ENCODE peak calls at places on chromosomes 13 and 19, in nine cellular contexts. One of them, this sample, is unnamed.

GRCh38 chr19:34088292-34088691 is 84.0 kb upstream of the LSM14A start:
- DNase-seq in effector CD4-positive, alpha-beta T cell: no peak
- DNase-seq in SHP77: no peak
- DNase-seq in osteocyte: no peak
- DNase-seq in NK-92 treated with Interleukin-12 subunit alpha and Interleukin-12 subunit beta, amount 100 ng/mL, for 24 hours: no peak
- DNase-seq in stimulated activated naive CD8-positive, alpha-beta T cell treated with anti-CD3 and anti-CD28 coated beads, Interleukin-15, amount 100 ng/mL, for 72 hours: no peak
- DNase-seq in NCI-H1436: no peak
- DNase-seq in stimulated activated CD8-positive, alpha-beta memory T cell treated with anti-CD3 and anti-CD28 coated beads, Interleukin-2, amount 100 ng/mL, for 1 hour: no peak
- DNase-seq in ELF-1: no peak
- DNase-seq in this sample: no peak

GRCh38 chr19:34323433-34324204 is 41.4 kb upstream of the GPI start:
- DNase-seq in osteocyte: no peak
- DNase-seq in ELF-1: peak
- DNase-seq in effector CD4-positive, alpha-beta T cell: no peak
- DNase-seq in NK-92 treated with Interleukin-12 subunit alpha and Interleukin-12 subunit beta, amount 100 ng/mL, for 24 hours: no peak
- DNase-seq in SHP77: no peak
- DNase-seq in NCI-H1436: no peak
- DNase-seq in stimulated activated CD8-positive, alpha-beta memory T cell treated with anti-CD3 and anti-CD28 coated beads, Interleukin-2, amount 100 ng/mL, for 1 hour: no peak
- DNase-seq in stimulated activated naive CD8-positive, alpha-beta T cell treated with anti-CD3 and anti-CD28 coated beads, Interleukin-15, amount 100 ng/mL, for 72 hours: no peak
- DNase-seq in this sample: no peak

GRCh38 chr13:95801825-95802224 is 124.9 kb downstream of the DNAJC3 start:
- DNase-seq in SHP77: no peak
- DNase-seq in stimulated activated naive CD8-positive, alpha-beta T cell treated with anti-CD3 and anti-CD28 coated beads, Interleukin-15, amount 100 ng/mL, for 72 hours: no peak
- DNase-seq in NCI-H1436: no peak
- DNase-seq in NK-92 treated with Interleukin-12 subunit alpha and Interleukin-12 subunit beta, amount 100 ng/mL, for 24 hours: no peak
- DNase-seq in effector CD4-positive, alpha-beta T cell: no peak
- DNase-seq in osteocyte: no peak
- DNase-seq in stimulated activated CD8-positive, alpha-beta memory T cell treated with anti-CD3 and anti-CD28 coated beads, Interleukin-2, amount 100 ng/mL, for 1 hour: no peak
- DNase-seq in ELF-1: no peak
- DNase-seq in this sample: no peak

GRCh38 chr13:49584771-49585182 is 581 bp downstream of the RCBTB1 start:
- DNase-seq in effector CD4-positive, alpha-beta T cell: no peak
- DNase-seq in NK-92 treated with Interleukin-12 subunit alpha and Interleukin-12 subunit beta, amount 100 ng/mL, for 24 hours: no peak
- DNase-seq in stimulated activated CD8-positive, alpha-beta memory T cell treated with anti-CD3 and anti-CD28 coated beads, Interleukin-2, amount 100 ng/mL, for 1 hour: no peak
- DNase-seq in stimulated activated naive CD8-positive, alpha-beta T cell treated with anti-CD3 and anti-CD28 coated beads, Interleukin-15, amount 100 ng/mL, for 72 hours: peak
- DNase-seq in NCI-H1436: no peak
- DNase-seq in osteocyte: no peak
- DNase-seq in SHP77: no peak
- DNase-seq in ELF-1: no peak
- DNase-seq in this sample: no peak

GRCh38 chr19:49718511-49718910 is 27.6 kb downstream of the CPT1C start:
- DNase-seq in NK-92 treated with Interleukin-12 subunit alpha and Interleukin-12 subunit beta, amount 100 ng/mL, for 24 hours: no peak
- DNase-seq in NCI-H1436: no peak
- DNase-seq in ELF-1: no peak
- DNase-seq in effector CD4-positive, alpha-beta T cell: no peak
- DNase-seq in stimulated activated naive CD8-positive, alpha-beta T cell treated with anti-CD3 and anti-CD28 coated beads, Interleukin-15, amount 100 ng/mL, for 72 hours: no peak
- DNase-seq in osteocyte: no peak
- DNase-seq in SHP77: no peak
- DNase-seq in stimulated activated CD8-positive, alpha-beta memory T cell treated with anti-CD3 and anti-CD28 coated beads, Interleukin-2, amount 100 ng/mL, for 1 hour: no peak
- DNase-seq in this sample: no peak

GRCh38 chr13:66405908-66406802 is 824.0 kb downstream of the PCDH9 start:
- DNase-seq in NCI-H1436: no peak
- DNase-seq in NK-92 treated with Interleukin-12 subunit alpha and Interleukin-12 subunit beta, amount 100 ng/mL, for 24 hours: no peak
- DNase-seq in ELF-1: no peak
- DNase-seq in osteocyte: no peak
- DNase-seq in stimulated activated CD8-positive, alpha-beta memory T cell treated with anti-CD3 and anti-CD28 coated beads, Interleukin-2, amount 100 ng/mL, for 1 hour: no peak
- DNase-seq in SHP77: no peak
- DNase-seq in stimulated activated naive CD8-positive, alpha-beta T cell treated with anti-CD3 and anti-CD28 coated beads, Interleukin-15, amount 100 ng/mL, for 72 hours: no peak
- DNase-seq in effector CD4-positive, alpha-beta T cell: no peak
- DNase-seq in this sample: no peak

GRCh38 chr19:40739030-40739839 is 11.0 kb downstream of the ACTMAP start:
- DNase-seq in stimulated activated CD8-positive, alpha-beta memory T cell treated with anti-CD3 and anti-CD28 coated beads, Interleukin-2, amount 100 ng/mL, for 1 hour: no peak
- DNase-seq in SHP77: no peak
- DNase-seq in NK-92 treated with Interleukin-12 subunit alpha and Interleukin-12 subunit beta, amount 100 ng/mL, for 24 hours: no peak
- DNase-seq in stimulated activated naive CD8-positive, alpha-beta T cell treated with anti-CD3 and anti-CD28 coated beads, Interleukin-15, amount 100 ng/mL, for 72 hours: no peak
- DNase-seq in ELF-1: no peak
- DNase-seq in NCI-H1436: no peak
- DNase-seq in effector CD4-positive, alpha-beta T cell: no peak
- DNase-seq in osteocyte: no peak
- DNase-seq in this sample: no peak

GRCh38 chr13:38202730-38203129 is 146.9 kb upstream of the UFM1 start:
- DNase-seq in stimulated activated CD8-positive, alpha-beta memory T cell treated with anti-CD3 and anti-CD28 coated beads, Interleukin-2, amount 100 ng/mL, for 1 hour: no peak
- DNase-seq in SHP77: no peak
- DNase-seq in osteocyte: no peak
- DNase-seq in NK-92 treated with Interleukin-12 subunit alpha and Interleukin-12 subunit beta, amount 100 ng/mL, for 24 hours: no peak
- DNase-seq in effector CD4-positive, alpha-beta T cell: no peak
- DNase-seq in NCI-H1436: no peak
- DNase-seq in stimulated activated naive CD8-positive, alpha-beta T cell treated with anti-CD3 and anti-CD28 coated beads, Interleukin-15, amount 100 ng/mL, for 72 hours: no peak
- DNase-seq in ELF-1: no peak
- DNase-seq in this sample: no peak

GRCh38 chr19:54430306-54431254 is 15.3 kb downstream of the TTYH1 start:
- DNase-seq in NCI-H1436: peak
- DNase-seq in SHP77: no peak
- DNase-seq in effector CD4-positive, alpha-beta T cell: no peak
- DNase-seq in osteocyte: no peak
- DNase-seq in stimulated activated CD8-positive, alpha-beta memory T cell treated with anti-CD3 and anti-CD28 coated beads, Interleukin-2, amount 100 ng/mL, for 1 hour: no peak
- DNase-seq in NK-92 treated with Interleukin-12 subunit alpha and Interleukin-12 subunit beta, amount 100 ng/mL, for 24 hours: no peak
- DNase-seq in stimulated activated naive CD8-positive, alpha-beta T cell treated with anti-CD3 and anti-CD28 coated beads, Interleukin-15, amount 100 ng/mL, for 72 hours: no peak
- DNase-seq in ELF-1: peak
- DNase-seq in this sample: no peak

GRCh38 chr13:110409581-110409992 is 102.5 kb downstream of the COL4A2 start:
- DNase-seq in NCI-H1436: no peak
- DNase-seq in stimulated activated naive CD8-positive, alpha-beta T cell treated with anti-CD3 and anti-CD28 coated beads, Interleukin-15, amount 100 ng/mL, for 72 hours: no peak
- DNase-seq in ELF-1: no peak
- DNase-seq in stimulated activated CD8-positive, alpha-beta memory T cell treated with anti-CD3 and anti-CD28 coated beads, Interleukin-2, amount 100 ng/mL, for 1 hour: no peak
- DNase-seq in NK-92 treated with Interleukin-12 subunit alpha and Interleukin-12 subunit beta, amount 100 ng/mL, for 24 hours: no peak
- DNase-seq in osteocyte: no peak
- DNase-seq in effector CD4-positive, alpha-beta T cell: no peak
- DNase-seq in SHP77: no peak
- DNase-seq in this sample: no peak

GRCh38 chr19:17835182-17836006 is 12.4 kb downstream of the JAK3 start:
- DNase-seq in stimulated activated CD8-positive, alpha-beta memory T cell treated with anti-CD3 and anti-CD28 coated beads, Interleukin-2, amount 100 ng/mL, for 1 hour: no peak
- DNase-seq in SHP77: no peak
- DNase-seq in osteocyte: no peak
- DNase-seq in effector CD4-positive, alpha-beta T cell: no peak
- DNase-seq in stimulated activated naive CD8-positive, alpha-beta T cell treated with anti-CD3 and anti-CD28 coated beads, Interleukin-15, amount 100 ng/mL, for 72 hours: no peak
- DNase-seq in ELF-1: peak
- DNase-seq in NCI-H1436: no peak
- DNase-seq in NK-92 treated with Interleukin-12 subunit alpha and Interleukin-12 subunit beta, amount 100 ng/mL, for 24 hours: no peak
- DNase-seq in this sample: no peak

GRCh38 chr19:1226522-1227312 is 11.1 kb downstream of the CBARP start:
- DNase-seq in stimulated activated naive CD8-positive, alpha-beta T cell treated with anti-CD3 and anti-CD28 coated beads, Interleukin-15, amount 100 ng/mL, for 72 hours: no peak
- DNase-seq in osteocyte: no peak
- DNase-seq in NK-92 treated with Interleukin-12 subunit alpha and Interleukin-12 subunit beta, amount 100 ng/mL, for 24 hours: no peak
- DNase-seq in ELF-1: no peak
- DNase-seq in SHP77: no peak
- DNase-seq in effector CD4-positive, alpha-beta T cell: no peak
- DNase-seq in NCI-H1436: no peak
- DNase-seq in stimulated activated CD8-positive, alpha-beta memory T cell treated with anti-CD3 and anti-CD28 coated beads, Interleukin-2, amount 100 ng/mL, for 1 hour: no peak
- DNase-seq in this sample: no peak

GRCh38 chr13:112204881-112205327 is 138.0 kb downstream of the SOX1 start:
- DNase-seq in stimulated activated naive CD8-positive, alpha-beta T cell treated with anti-CD3 and anti-CD28 coated beads, Interleukin-15, amount 100 ng/mL, for 72 hours: no peak
- DNase-seq in stimulated activated CD8-positive, alpha-beta memory T cell treated with anti-CD3 and anti-CD28 coated beads, Interleukin-2, amount 100 ng/mL, for 1 hour: no peak
- DNase-seq in effector CD4-positive, alpha-beta T cell: no peak
- DNase-seq in ELF-1: peak
- DNase-seq in osteocyte: no peak
- DNase-seq in NK-92 treated with Interleukin-12 subunit alpha and Interleukin-12 subunit beta, amount 100 ng/mL, for 24 hours: no peak
- DNase-seq in SHP77: no peak
- DNase-seq in NCI-H1436: no peak
- DNase-seq in this sample: no peak

GRCh38 chr19:58042709-58043340 is 9.0 kb downstream of the ZSCAN1 start:
- DNase-seq in osteocyte: no peak
- DNase-seq in stimulated activated CD8-positive, alpha-beta memory T cell treated with anti-CD3 and anti-CD28 coated beads, Interleukin-2, amount 100 ng/mL, for 1 hour: no peak
- DNase-seq in NCI-H1436: no peak
- DNase-seq in stimulated activated naive CD8-positive, alpha-beta T cell treated with anti-CD3 and anti-CD28 coated beads, Interleukin-15, amount 100 ng/mL, for 72 hours: no peak
- DNase-seq in ELF-1: no peak
- DNase-seq in SHP77: no peak
- DNase-seq in effector CD4-positive, alpha-beta T cell: no peak
- DNase-seq in NK-92 treated with Interleukin-12 subunit alpha and Interleukin-12 subunit beta, amount 100 ng/mL, for 24 hours: no peak
- DNase-seq in this sample: no peak

GRCh38 chr19:49333426-49334288 is 1.5 kb upstream of the CD37 start:
- DNase-seq in effector CD4-positive, alpha-beta T cell: peak
- DNase-seq in SHP77: no peak
- DNase-seq in NK-92 treated with Interleukin-12 subunit alpha and Interleukin-12 subunit beta, amount 100 ng/mL, for 24 hours: no peak
- DNase-seq in stimulated activated naive CD8-positive, alpha-beta T cell treated with anti-CD3 and anti-CD28 coated beads, Interleukin-15, amount 100 ng/mL, for 72 hours: peak
- DNase-seq in osteocyte: no peak
- DNase-seq in ELF-1: no peak
- DNase-seq in NCI-H1436: no peak
- DNase-seq in stimulated activated CD8-positive, alpha-beta memory T cell treated with anti-CD3 and anti-CD28 coated beads, Interleukin-2, amount 100 ng/mL, for 1 hour: peak
- DNase-seq in this sample: no peak

GRCh38 chr13:53068841-53069520 is 40.4 kb downstream of the OLFM4 start:
- DNase-seq in NK-92 treated with Interleukin-12 subunit alpha and Interleukin-12 subunit beta, amount 100 ng/mL, for 24 hours: no peak
- DNase-seq in stimulated activated CD8-positive, alpha-beta memory T cell treated with anti-CD3 and anti-CD28 coated beads, Interleukin-2, amount 100 ng/mL, for 1 hour: no peak
- DNase-seq in NCI-H1436: no peak
- DNase-seq in stimulated activated naive CD8-positive, alpha-beta T cell treated with anti-CD3 and anti-CD28 coated beads, Interleukin-15, amount 100 ng/mL, for 72 hours: no peak
- DNase-seq in effector CD4-positive, alpha-beta T cell: no peak
- DNase-seq in osteocyte: no peak
- DNase-seq in SHP77: no peak
- DNase-seq in ELF-1: peak
- DNase-seq in this sample: no peak

GRCh38 chr19:10817291-10818038 is 18.5 kb downstream of the TMED1 start:
- DNase-seq in stimulated activated CD8-positive, alpha-beta memory T cell treated with anti-CD3 and anti-CD28 coated beads, Interleukin-2, amount 100 ng/mL, for 1 hour: no peak
- DNase-seq in NK-92 treated with Interleukin-12 subunit alpha and Interleukin-12 subunit beta, amount 100 ng/mL, for 24 hours: no peak
- DNase-seq in osteocyte: peak
- DNase-seq in stimulated activated naive CD8-positive, alpha-beta T cell treated with anti-CD3 and anti-CD28 coated beads, Interleukin-15, amount 100 ng/mL, for 72 hours: no peak
- DNase-seq in ELF-1: no peak
- DNase-seq in SHP77: no peak
- DNase-seq in NCI-H1436: no peak
- DNase-seq in effector CD4-positive, alpha-beta T cell: no peak
- DNase-seq in this sample: peak